ENCODE peak calls at places on chromosomes 2 and 18, in eight cellular contexts. X, Q, D, M, P, T, O and Z are unnamed samples.

GRCh38 chr2:57886196-57886786 is 160.3 kb upstream of the VRK2 start:
- DNase-seq in O (no peak), D (no peak), P (no peak), M (no peak), Q (no peak), T (no peak), X (no peak), Z (no peak)

GRCh38 chr18:47883771-47884413 is 46.6 kb downstream of the SMAD2 start:
- DNase-seq in P (peak), D (no peak), X (no peak), Q (no peak), T (no peak), O (no peak), M (no peak), Z (no peak)

GRCh38 chr2:20563833-20564232 is 87.1 kb downstream of the HS1BP3 start:
- DNase-seq in X (no peak), T (no peak), O (no peak), D (no peak), M (no peak), P (peak), Q (no peak), Z (no peak)

GRCh38 chr2:71599646-71600236 is 146.4 kb downstream of the DYSF start:
- DNase-seq in O (no peak), T (no peak), X (no peak), Q (no peak), P (no peak), D (no peak), M (no peak), Z (peak)

GRCh38 chr18:40413160-40413559 is 1541.9 kb upstream of the PIK3C3 start:
- DNase-seq in M (no peak), P (peak), O (no peak), T (no peak), Q (no peak), D (peak), X (no peak), Z (no peak)

GRCh38 chr2:6309415-6310185 is 556.1 kb downstream of the CMPK2 start:
- DNase-seq in T (no peak), Q (no peak), P (no peak), X (no peak), O (no peak), D (no peak), M (no peak), Z (no peak)

GRCh38 chr2:15745329-15745728 is 153.7 kb downstream of the DDX1 start:
- DNase-seq in O (no peak), M (no peak), X (no peak), P (no peak), T (no peak), D (no peak), Q (no peak), Z (no peak)

GRCh38 chr2:21118302-21118920 is 5.4 kb upstream of the TDRD15 start:
- DNase-seq in P (peak), D (peak), M (no peak), O (no peak), Q (peak), T (no peak), X (no peak), Z (no peak)

GRCh38 chr2:173235947-173236803 is 118.5 kb upstream of the CDCA7 start:
- DNase-seq in O (no peak), D (no peak), Q (no peak), P (no peak), T (no peak), X (no peak), M (no peak), Z (no peak)
- H3K27ac ChIP-seq in O (no peak), D (no peak), Q (no peak), P (no peak), T (no peak), X (no peak), M (no peak), Z (no peak)

DNA sequence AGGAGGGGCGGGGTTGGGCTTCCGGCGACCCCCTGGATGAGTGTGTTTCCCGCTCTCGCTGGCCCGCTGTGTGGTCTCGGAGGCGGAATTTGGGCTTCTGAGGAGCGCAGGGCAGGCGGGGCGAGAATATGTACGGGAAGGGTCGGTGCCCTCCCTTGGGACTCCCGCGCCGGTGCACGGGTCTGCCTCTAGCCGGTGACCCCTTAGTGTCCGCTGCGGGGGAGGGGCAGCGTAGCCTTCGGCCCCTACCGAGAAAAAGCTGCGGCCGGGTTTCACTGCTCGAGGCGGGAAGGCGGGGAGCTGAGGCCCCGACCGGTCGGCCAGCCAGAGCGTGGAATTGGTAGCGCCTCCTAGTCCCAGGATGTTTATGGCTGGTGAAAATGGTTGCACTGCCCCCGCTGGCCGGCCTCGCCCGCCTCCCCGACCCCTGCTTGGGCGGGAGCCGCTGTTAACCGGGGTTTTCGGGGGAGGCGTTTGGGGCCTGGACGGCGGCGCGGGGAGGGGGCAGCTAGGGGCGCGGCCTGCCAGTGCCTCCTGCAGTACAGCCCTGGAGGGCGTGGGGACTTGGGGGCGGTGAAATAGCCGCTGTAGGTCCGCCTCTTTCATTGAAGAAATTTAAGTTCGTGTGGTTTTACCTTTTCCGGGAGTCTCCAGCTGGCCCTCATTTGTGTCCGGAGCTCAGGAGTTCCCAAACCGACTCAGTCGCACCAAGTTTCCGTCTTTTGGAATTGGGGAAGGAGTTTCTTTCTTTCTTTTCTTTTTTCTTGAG is at the start of gene UGP2:
- DNase-seq in M (peak), O (peak), D (peak), T (peak), X (peak), Q (peak), P (peak), Z (peak)
- TF ChIP-seq POLR2A in M (peak), O (no peak), D (no peak), T (peak), X (no peak), Q (peak), P (peak), Z (peak)

GRCh38 chr2:130786076-130786475 is 30.7 kb downstream of the AMER3 start:
- DNase-seq in O (no peak), Q (no peak), T (no peak), M (no peak), P (no peak), D (no peak), X (no peak), Z (no peak)
- TF ChIP-seq CTCF in O (no peak), Q (no peak), T (no peak), M (no peak), P (no peak), D (no peak), X (no peak), Z (no peak)

DNA sequence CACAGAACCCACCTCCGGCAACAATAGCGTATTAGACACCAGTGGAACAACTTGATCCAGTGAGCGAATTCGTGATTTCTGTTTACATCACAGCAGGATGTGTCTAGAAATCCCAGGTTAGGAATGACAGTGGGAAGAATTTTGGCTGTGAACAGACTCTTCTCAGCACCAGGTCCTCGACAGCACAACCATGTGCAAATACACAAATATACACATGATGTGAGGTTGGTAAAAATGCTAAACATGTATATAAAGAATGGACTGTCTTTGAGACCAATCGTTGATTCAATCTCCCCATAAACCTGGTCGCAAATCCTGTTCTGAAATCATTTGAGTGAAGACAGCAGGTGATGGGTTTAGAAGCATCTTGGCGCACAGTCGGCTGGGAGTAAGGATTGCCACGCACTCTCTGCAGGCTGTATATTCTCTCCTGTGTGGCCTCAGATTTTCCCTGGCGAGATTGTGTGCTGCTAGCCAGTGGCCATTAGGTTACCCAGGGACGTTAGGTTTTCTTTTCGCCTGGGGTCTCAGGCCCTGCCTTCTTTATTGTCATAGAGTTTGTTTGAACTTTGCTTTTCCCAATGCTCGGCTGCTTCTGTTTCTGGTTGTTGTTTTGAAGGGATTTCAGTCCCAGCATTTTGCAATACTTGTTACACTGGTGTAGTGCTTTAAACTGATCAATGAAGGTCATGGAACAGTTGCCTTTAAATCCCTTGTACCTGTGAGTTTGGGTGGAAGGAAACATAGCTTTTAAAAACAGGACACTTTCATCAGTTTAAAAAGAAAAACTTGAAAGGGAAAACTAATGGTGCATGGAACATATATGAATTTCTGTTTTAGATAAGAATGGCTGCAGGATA is 147.3 kb downstream of the ALPK2 start:
- DNase-seq in D (no peak), O (no peak), M (no peak), T (no peak), P (no peak), Q (no peak), X (no peak), Z (no peak)
- H3K27ac ChIP-seq in D (no peak), O (no peak), M (no peak), T (no peak), P (no peak), Q (no peak), X (no peak), Z (no peak)

GRCh38 chr2:241355983-241356870 is at the start of gene FARP2:
- DNase-seq in M (peak), T (peak), P (peak), D (peak), O (peak), Q (peak), X (peak), Z (peak)
- TF ChIP-seq POLR2A in M (no peak), T (peak), P (peak), D (peak), O (peak), Q (peak), X (no peak), Z (peak)

GRCh38 chr2:202102425-202103005 is 29.5 kb downstream of the KIAA2012 start:
- DNase-seq in D (no peak), T (no peak), X (no peak), P (no peak), Q (no peak), O (no peak), M (no peak), Z (no peak)
- TF ChIP-seq CTCF in D (no peak), T (no peak), X (no peak), P (no peak), Q (no peak), O (no peak), M (no peak), Z (no peak)

GRCh38 chr2:121501070-121501469 is 29.6 kb upstream of the RNU4ATAC start:
- DNase-seq in O (no peak), M (no peak), T (no peak), D (no peak), X (no peak), Q (no peak), P (peak), Z (no peak)
- H3K27ac ChIP-seq in O (peak), M (no peak), T (no peak), D (no peak), X (no peak), Q (no peak), P (peak), Z (no peak)

GRCh38 chr2:218393750-218394290 is 5.8 kb upstream of the CTDSP1 start:
- DNase-seq in D (no peak), M (no peak), O (no peak), X (no peak), P (no peak), Q (no peak), T (no peak), Z (no peak)
- TF ChIP-seq POLR2A in D (no peak), M (no peak), O (no peak), X (no peak), P (no peak), Q (no peak), T (no peak), Z (no peak)

DNA sequence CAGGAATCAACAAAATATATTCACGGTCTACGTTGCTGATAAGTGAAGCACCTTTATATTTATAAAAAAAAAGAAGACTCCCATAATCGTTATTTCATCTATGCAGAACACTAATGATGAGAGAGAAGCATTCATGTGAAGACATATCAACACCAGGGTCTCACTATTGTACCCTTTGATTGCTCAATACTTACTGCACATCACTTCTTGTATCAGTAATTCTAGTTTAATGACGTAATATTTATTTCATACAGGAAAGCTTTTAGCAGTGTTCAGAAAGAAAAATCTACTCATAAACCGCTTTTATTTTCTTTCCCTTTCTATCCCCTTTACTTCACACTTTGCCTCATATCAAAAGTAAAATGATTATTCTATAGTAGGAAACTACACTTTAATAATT is 30.7 kb downstream of the CCDC141 start:
- DNase-seq in D (no peak), P (no peak), M (no peak), O (no peak), X (no peak), Q (no peak), T (no peak), Z (no peak)
- TF ChIP-seq CTCF in D (no peak), P (no peak), M (no peak), O (no peak), X (no peak), Q (no peak), T (no peak), Z (no peak)